ENCODE peak calls at places on chromosomes 6 and 20, in nine cellular contexts. P, Q, A, N, F, L, I, W and R are unnamed samples. For H3K4me1, the result is how much of the 10 kb centered on the place peaks cover.

GRCh38 chr20:49306903-49307336 is 29.1 kb upstream of the ZNFX1 start:
- DNase-seq in P (no peak), Q (no peak), A (no peak), N (no peak), F (no peak), L (no peak), I (no peak), W (no peak), R (peak)

GRCh38 chr6:116444991-116445566 is 16.1 kb upstream of the CALHM6 start:
- DNase-seq in P (no peak), Q (no peak), A (no peak), N (no peak), F (no peak), L (no peak), I (no peak), W (no peak), R (no peak)

GRCh38 chr6:16254535-16254934 is 16.1 kb downstream of the GMPR start:
- DNase-seq in P (no peak), Q (no peak), A (no peak), N (no peak), F (no peak), L (no peak), I (no peak), W (no peak), R (no peak)

GRCh38 chr6:44735631-44735963 is 348.1 kb downstream of the CDC5L start:
- DNase-seq in P (no peak), Q (peak), A (no peak), N (no peak), F (peak), L (no peak), I (no peak), W (peak), R (no peak)

GRCh38 chr20:38168791-38169589 is 3.9 kb upstream of the TGM2 start:
- DNase-seq in P (peak), Q (no peak), A (no peak), N (peak), F (no peak), L (no peak), I (peak), W (peak), R (peak)

GRCh38 chr6:44093750-44094402 is 33.4 kb downstream of the MRPL14 start:
- DNase-seq in P (no peak), Q (no peak), A (no peak), N (no peak), F (no peak), L (no peak), I (no peak), W (no peak), R (no peak)

GRCh38 chr6:33279971-33280511 is 3.1 kb downstream of the B3GALT4 start:
- DNase-seq in P (no peak), Q (no peak), A (no peak), N (no peak), F (peak), L (no peak), I (no peak), W (no peak), R (peak)

GRCh38 chr6:14706378-14706929 is 539.4 kb upstream of the JARID2 start:
- DNase-seq in P (no peak), Q (no peak), A (peak), N (peak), F (peak), L (peak), I (no peak), W (peak), R (no peak)

GRCh38 chr6:166591961-166592520 is 5.6 kb upstream of the RAMACL start:
- DNase-seq in P (no peak), Q (no peak), A (no peak), N (no peak), F (no peak), L (no peak), I (no peak), W (peak), R (no peak)

GRCh38 chr6:157821342-157822033 is 1.6 kb upstream of the SNX9 start:
- DNase-seq in P (no peak), Q (no peak), A (no peak), N (no peak), F (no peak), L (no peak), I (no peak), W (no peak), R (no peak)

GRCh38 chr6:84645563-84646266 is 118.7 kb downstream of the TBX18 start:
- DNase-seq in P (no peak), Q (no peak), A (no peak), N (no peak), F (peak), L (no peak), I (no peak), W (no peak), R (no peak)

GRCh38 chr6:150142304-150142656 is 564 bp upstream of the PPP1R14C start:
- DNase-seq in P (no peak), Q (no peak), A (no peak), N (no peak), F (peak), L (no peak), I (peak), W (no peak), R (no peak)

GRCh38 chr20:1324598-1325172 is 4.3 kb downstream of the SDCBP2 start:
- DNase-seq in P (no peak), Q (no peak), A (no peak), N (no peak), F (peak), L (no peak), I (no peak), W (no peak), R (no peak)

GRCh38 chr6:162178666-162179065 is 548.9 kb downstream of the PRKN start:
- DNase-seq in P (no peak), Q (no peak), A (no peak), N (no peak), F (no peak), L (no peak), I (no peak), W (no peak), R (no peak)

GRCh38 chr6:38400764-38401163 is 239.0 kb downstream of the BTBD9 start:
- DNase-seq in P (no peak), Q (no peak), A (no peak), N (no peak), F (no peak), L (no peak), I (no peak), W (no peak), R (no peak)

GRCh38 chr6:170176621-170177382 is 114.1 kb downstream of the DLL1 start:
- DNase-seq in P (no peak), Q (no peak), A (peak), N (no peak), F (no peak), L (no peak), I (no peak), W (no peak), R (no peak)

GRCh38 chr6:170344631-170345576 is 38.3 kb downstream of the FAM120B start:
- DNase-seq in P (no peak), Q (peak), A (no peak), N (peak), F (peak), L (no peak), I (no peak), W (no peak), R (peak)

GRCh38 chr6:87074051-87074711 is 20.7 kb downstream of the CGA start:
- DNase-seq in P (no peak), Q (no peak), A (no peak), N (peak), F (no peak), L (peak), I (no peak), W (no peak), R (peak)

GRCh38 chr20:37384683-37385174 is 38.8 kb downstream of the SRC start:
- DNase-seq in P (peak), Q (no peak), A (peak), N (peak), F (no peak), L (peak), I (peak), W (peak), R (no peak)

GRCh38 chr6:34385793-34386195 is 6.7 kb downstream of the NUDT3 start:
- DNase-seq in P (no peak), Q (no peak), A (no peak), N (no peak), F (no peak), L (no peak), I (no peak), W (no peak), R (peak)

GRCh38 chr6:34592208-34592952 is 36.3 kb upstream of the SPDEF start:
- DNase-seq in P (peak), Q (no peak), A (no peak), N (no peak), F (no peak), L (no peak), I (no peak), W (no peak), R (no peak)

GRCh38 chr20:32205502-32206382 is 1.8 kb downstream of the PLAGL2 start:
- DNase-seq in P (no peak), Q (no peak), A (no peak), N (no peak), F (no peak), L (no peak), I (no peak), W (no peak), R (peak)

GRCh38 chr6:126075335-126076071 is 89.2 kb downstream of the TRMT11 start:
- DNase-seq in P (no peak), Q (no peak), A (no peak), N (no peak), F (no peak), L (no peak), I (no peak), W (no peak), R (no peak)

GRCh38 chr6:63307581-63308246 is 12.1 kb downstream of the LGSN start:
- DNase-seq in P (no peak), Q (peak), A (no peak), N (no peak), F (peak), L (no peak), I (no peak), W (no peak), R (peak)

GRCh38 chr20:48691523-48691922 is 136.3 kb downstream of the PREX1 start:
- DNase-seq in P (no peak), Q (no peak), A (no peak), N (no peak), F (no peak), L (no peak), I (no peak), W (no peak), R (no peak)

GRCh38 chr20:22414354-22414753 is 170.0 kb downstream of the FOXA2 start:
- DNase-seq in P (no peak), Q (no peak), A (no peak), N (no peak), F (no peak), L (no peak), I (no peak), W (no peak), R (no peak)

GRCh38 chr6:15001511-15001910 is 244.4 kb upstream of the JARID2 start:
- DNase-seq in P (no peak), Q (no peak), A (no peak), N (no peak), F (no peak), L (no peak), I (no peak), W (no peak), R (no peak)

GRCh38 chr6:43475506-43475905 is 1.9 kb upstream of the TJAP1 start:
- DNase-seq in P (no peak), Q (no peak), A (no peak), N (no peak), F (no peak), L (no peak), I (no peak), W (no peak), R (no peak)

GRCh38 chr6:799769-800168 is 106.8 kb upstream of the EXOC2 start:
- DNase-seq in P (no peak), Q (no peak), A (no peak), N (no peak), F (no peak), L (no peak), I (no peak), W (no peak), R (no peak)

GRCh38 chr20:32664352-32665159 is 9.2 kb downstream of the C20orf203 start:
- DNase-seq in P (no peak), Q (no peak), A (no peak), N (no peak), F (no peak), L (peak), I (no peak), W (no peak), R (no peak)

GRCh38 chr20:53580376-53581111 is 13.1 kb downstream of the ZNF217 start:
- DNase-seq in P (peak), Q (no peak), A (no peak), N (no peak), F (no peak), L (no peak), I (no peak), W (no peak), R (no peak)
- H3K4me1 ChIP-seq in P (half or more), Q (under half), A (under half), N (under half), F (under half), L (half or more), I (under half), W (under half), R (under half)

GRCh38 chr20:62023935-62024334 is 41.7 kb downstream of the TAF4 start:
- DNase-seq in P (no peak), Q (no peak), A (no peak), N (no peak), F (no peak), L (no peak), I (no peak), W (peak), R (no peak)
- H3K4me1 ChIP-seq in P (half or more), Q (under half), A (under half), N (under half), F (under half), L (half or more), I (under half), W (half or more), R (under half)

DNA sequence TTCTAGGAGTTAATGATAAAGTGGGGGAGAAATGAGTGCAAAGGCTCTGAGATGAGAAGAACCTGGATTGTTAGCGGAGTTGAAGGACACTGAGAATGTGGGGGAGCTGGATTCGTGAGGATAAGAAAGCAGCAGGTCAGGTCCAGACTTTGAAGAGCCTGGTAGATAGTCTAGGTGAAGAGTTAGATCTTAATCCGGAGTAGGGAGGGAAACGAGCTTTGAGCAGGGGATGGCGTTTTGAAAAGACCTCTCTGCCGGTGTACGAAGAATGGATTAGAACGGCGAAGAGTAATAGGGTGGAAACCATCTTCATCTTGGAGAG is 487 bp upstream of the PHF20 start:
- DNase-seq in P (no peak), Q (no peak), A (no peak), N (no peak), F (no peak), L (no peak), I (no peak), W (no peak), R (peak)
- H3K4me1 ChIP-seq in P (half or more), Q (under half), A (under half), N (under half), F (under half), L (under half), I (half or more), W (half or more), R (under half)

GRCh38 chr6:40529040-40529439 is 58.1 kb downstream of the LRFN2 start:
- DNase-seq in P (no peak), Q (no peak), A (no peak), N (no peak), F (no peak), L (no peak), I (no peak), W (no peak), R (no peak)
- H3K4me1 ChIP-seq in P (under half), Q (under half), A (under half), N (under half), F (under half), L (under half), I (under half), W (under half), R (under half)

GRCh38 chr6:31462026-31462963 is 35.6 kb upstream of the MICB start:
- DNase-seq in P (no peak), Q (no peak), A (no peak), N (no peak), F (no peak), L (no peak), I (no peak), W (no peak), R (peak)
- H3K4me1 ChIP-seq in P (under half), Q (under half), A (under half), N (under half), F (under half), L (under half), I (under half), W (under half), R (under half)